ENCODE peak calls at places on chromosome 2, in six cellular contexts. One of them, this sample, is unnamed.

GRCh38 chr2:229445013-229445412 is 173.9 kb upstream of the PID1 start:
- DNase-seq in thoracic aorta: peak
- DNase-seq in adipocyte: peak
- DNase-seq in EH: peak
- DNase-seq in DMS153: no peak
- DNase-seq in activated gamma-delta T cell: no peak
- DNase-seq in this sample: no peak

GRCh38 chr2:197711576-197711975 is 6.4 kb downstream of the MARS2 start:
- DNase-seq in thoracic aorta: no peak
- DNase-seq in adipocyte: no peak
- DNase-seq in EH: peak
- DNase-seq in DMS153: no peak
- DNase-seq in activated gamma-delta T cell: no peak
- DNase-seq in this sample: no peak

GRCh38 chr2:235439959-235440662 is 53.7 kb upstream of the AGAP1 start:
- DNase-seq in thoracic aorta: no peak
- DNase-seq in adipocyte: no peak
- DNase-seq in EH: no peak
- DNase-seq in DMS153: no peak
- DNase-seq in activated gamma-delta T cell: no peak
- DNase-seq in this sample: no peak

GRCh38 chr2:157304811-157305712 is 20.6 kb downstream of the ERMN start:
- DNase-seq in thoracic aorta: no peak
- DNase-seq in adipocyte: peak
- DNase-seq in EH: peak
- DNase-seq in DMS153: no peak
- DNase-seq in activated gamma-delta T cell: no peak
- DNase-seq in this sample: no peak

GRCh38 chr2:19540739-19541503 is 182.5 kb upstream of the OSR1 start:
- DNase-seq in thoracic aorta: no peak
- DNase-seq in adipocyte: peak
- DNase-seq in EH: peak
- DNase-seq in DMS153: no peak
- DNase-seq in activated gamma-delta T cell: no peak
- DNase-seq in this sample: no peak

GRCh38 chr2:177400337-177400923 is 7.9 kb downstream of the AGPS start:
- DNase-seq in thoracic aorta: no peak
- DNase-seq in adipocyte: no peak
- DNase-seq in EH: no peak
- DNase-seq in DMS153: no peak
- DNase-seq in activated gamma-delta T cell: no peak
- DNase-seq in this sample: no peak

GRCh38 chr2:176328149-176328548 is 58.9 kb downstream of the MTX2 start:
- DNase-seq in thoracic aorta: no peak
- DNase-seq in adipocyte: no peak
- DNase-seq in EH: no peak
- DNase-seq in DMS153: no peak
- DNase-seq in activated gamma-delta T cell: no peak
- DNase-seq in this sample: no peak

GRCh38 chr2:113284481-113284880 is 5.8 kb upstream of the PAX8 start:
- DNase-seq in thoracic aorta: no peak
- DNase-seq in adipocyte: peak
- DNase-seq in EH: peak
- DNase-seq in DMS153: no peak
- DNase-seq in activated gamma-delta T cell: no peak
- DNase-seq in this sample: no peak

GRCh38 chr2:176081993-176082884 is 1.5 kb downstream of the EVX2 start:
- DNase-seq in thoracic aorta: no peak
- DNase-seq in adipocyte: no peak
- DNase-seq in EH: no peak
- DNase-seq in DMS153: no peak
- DNase-seq in activated gamma-delta T cell: no peak
- DNase-seq in this sample: no peak

GRCh38 chr2:222427606-222428320 is 3.4 kb downstream of the SGPP2 start:
- DNase-seq in thoracic aorta: no peak
- DNase-seq in adipocyte: no peak
- DNase-seq in EH: no peak
- DNase-seq in DMS153: no peak
- DNase-seq in activated gamma-delta T cell: no peak
- DNase-seq in this sample: no peak

GRCh38 chr2:211673054-211673628 is 865.5 kb downstream of the ERBB4 start:
- DNase-seq in thoracic aorta: no peak
- DNase-seq in adipocyte: no peak
- DNase-seq in EH: no peak
- DNase-seq in DMS153: no peak
- DNase-seq in activated gamma-delta T cell: no peak
- DNase-seq in this sample: no peak

GRCh38 chr2:216862628-216863027 is 2.8 kb upstream of the TNP1 start:
- DNase-seq in thoracic aorta: no peak
- DNase-seq in adipocyte: no peak
- DNase-seq in EH: no peak
- DNase-seq in DMS153: peak
- DNase-seq in activated gamma-delta T cell: no peak
- DNase-seq in this sample: no peak

GRCh38 chr2:109595644-109596043 is 18.1 kb downstream of the SEPTIN10 start:
- DNase-seq in thoracic aorta: no peak
- DNase-seq in adipocyte: no peak
- DNase-seq in EH: no peak
- DNase-seq in DMS153: no peak
- DNase-seq in activated gamma-delta T cell: no peak
- DNase-seq in this sample: no peak

GRCh38 chr2:96521219-96521618 is 15.3 kb upstream of the ARID5A start:
- DNase-seq in thoracic aorta: no peak
- DNase-seq in adipocyte: no peak
- DNase-seq in EH: no peak
- DNase-seq in DMS153: no peak
- DNase-seq in activated gamma-delta T cell: no peak
- DNase-seq in this sample: no peak

GRCh38 chr2:222878284-222878876 is 17.5 kb downstream of the ACSL3 start:
- DNase-seq in thoracic aorta: no peak
- DNase-seq in adipocyte: no peak
- DNase-seq in EH: no peak
- DNase-seq in DMS153: no peak
- DNase-seq in activated gamma-delta T cell: no peak
- DNase-seq in this sample: no peak

GRCh38 chr2:44952806-44953685 is 11.5 kb downstream of the SIX3 start:
- DNase-seq in thoracic aorta: no peak
- DNase-seq in adipocyte: no peak
- DNase-seq in EH: no peak
- DNase-seq in DMS153: no peak
- DNase-seq in activated gamma-delta T cell: no peak
- DNase-seq in this sample: no peak

GRCh38 chr2:158395166-158395565 is 61.4 kb downstream of the CCDC148 start:
- DNase-seq in thoracic aorta: no peak
- DNase-seq in adipocyte: peak
- DNase-seq in EH: peak
- DNase-seq in DMS153: no peak
- DNase-seq in activated gamma-delta T cell: no peak
- DNase-seq in this sample: no peak

GRCh38 chr2:21812766-21813165 is 689.0 kb downstream of the TDRD15 start:
- DNase-seq in thoracic aorta: no peak
- DNase-seq in adipocyte: no peak
- DNase-seq in EH: peak
- DNase-seq in DMS153: no peak
- DNase-seq in activated gamma-delta T cell: no peak
- DNase-seq in this sample: no peak

GRCh38 chr2:222298311-222299150 is at the start of gene PAX3:
- DNase-seq in thoracic aorta: no peak
- DNase-seq in adipocyte: peak
- DNase-seq in EH: peak
- DNase-seq in DMS153: peak
- DNase-seq in activated gamma-delta T cell: no peak
- DNase-seq in this sample: no peak

GRCh38 chr2:314561-315336 is 26.9 kb upstream of the ALKAL2 start:
- DNase-seq in thoracic aorta: no peak
- DNase-seq in adipocyte: no peak
- DNase-seq in EH: no peak
- DNase-seq in DMS153: no peak
- DNase-seq in activated gamma-delta T cell: no peak
- DNase-seq in this sample: no peak

GRCh38 chr2:110858993-110859770 is 126.8 kb downstream of the ACOXL start:
- DNase-seq in thoracic aorta: no peak
- DNase-seq in adipocyte: no peak
- DNase-seq in EH: no peak
- DNase-seq in DMS153: no peak
- DNase-seq in activated gamma-delta T cell: no peak
- DNase-seq in this sample: no peak

GRCh38 chr2:54634564-54635511 is 88.6 kb upstream of the EML6 start:
- DNase-seq in thoracic aorta: no peak
- DNase-seq in adipocyte: peak
- DNase-seq in EH: peak
- DNase-seq in DMS153: no peak
- DNase-seq in activated gamma-delta T cell: no peak
- DNase-seq in this sample: no peak

GRCh38 chr2:101653469-101653868 is 44.0 kb upstream of the MAP4K4 start:
- DNase-seq in thoracic aorta: no peak
- DNase-seq in adipocyte: no peak
- DNase-seq in EH: no peak
- DNase-seq in DMS153: no peak
- DNase-seq in activated gamma-delta T cell: no peak
- DNase-seq in this sample: no peak

GRCh38 chr2:133863106-133863800 is 295.0 kb upstream of the NCKAP5 start:
- DNase-seq in thoracic aorta: no peak
- DNase-seq in adipocyte: no peak
- DNase-seq in EH: no peak
- DNase-seq in DMS153: no peak
- DNase-seq in activated gamma-delta T cell: no peak
- DNase-seq in this sample: no peak

GRCh38 chr2:196233033-196233807 is 61.8 kb upstream of the STK17B start:
- DNase-seq in thoracic aorta: no peak
- DNase-seq in adipocyte: peak
- DNase-seq in EH: peak
- DNase-seq in DMS153: no peak
- DNase-seq in activated gamma-delta T cell: no peak
- DNase-seq in this sample: no peak

GRCh38 chr2:20453087-20453486 is 6.2 kb downstream of the RHOB start:
- DNase-seq in thoracic aorta: no peak
- DNase-seq in adipocyte: no peak
- DNase-seq in EH: no peak
- DNase-seq in DMS153: no peak
- DNase-seq in activated gamma-delta T cell: no peak
- DNase-seq in this sample: no peak

GRCh38 chr2:136139601-136140000 is 21.7 kb upstream of the CXCR4 start:
- DNase-seq in thoracic aorta: no peak
- DNase-seq in adipocyte: no peak
- DNase-seq in EH: no peak
- DNase-seq in DMS153: no peak
- DNase-seq in activated gamma-delta T cell: no peak
- DNase-seq in this sample: no peak

GRCh38 chr2:236366406-236366805 is 102.2 kb upstream of the ASB18 start:
- DNase-seq in thoracic aorta: no peak
- DNase-seq in adipocyte: no peak
- DNase-seq in EH: no peak
- DNase-seq in DMS153: no peak
- DNase-seq in activated gamma-delta T cell: no peak
- DNase-seq in this sample: no peak

GRCh38 chr2:216478151-216478550 is 20.5 kb upstream of the RPL37A start:
- DNase-seq in thoracic aorta: no peak
- DNase-seq in adipocyte: peak
- DNase-seq in EH: peak
- DNase-seq in DMS153: no peak
- DNase-seq in activated gamma-delta T cell: no peak
- DNase-seq in this sample: no peak

GRCh38 chr2:233209117-233209977 is 42.1 kb upstream of the ATG16L1 start:
- DNase-seq in thoracic aorta: no peak
- DNase-seq in adipocyte: no peak
- DNase-seq in EH: peak
- DNase-seq in DMS153: no peak
- DNase-seq in activated gamma-delta T cell: no peak
- DNase-seq in this sample: no peak

GRCh38 chr2:182436252-182436651 is 9.4 kb upstream of the PDE1A start:
- DNase-seq in thoracic aorta: no peak
- DNase-seq in adipocyte: no peak
- DNase-seq in EH: no peak
- DNase-seq in DMS153: no peak
- DNase-seq in activated gamma-delta T cell: no peak
- DNase-seq in this sample: no peak

GRCh38 chr2:155294358-155294757 is 595.9 kb downstream of the KCNJ3 start:
- DNase-seq in thoracic aorta: no peak
- DNase-seq in adipocyte: no peak
- DNase-seq in EH: no peak
- DNase-seq in DMS153: no peak
- DNase-seq in activated gamma-delta T cell: no peak
- DNase-seq in this sample: no peak

GRCh38 chr2:46888421-46888952 is 27.1 kb downstream of the MCFD2 start:
- DNase-seq in thoracic aorta: no peak
- DNase-seq in adipocyte: no peak
- DNase-seq in EH: peak
- DNase-seq in DMS153: no peak
- DNase-seq in activated gamma-delta T cell: no peak
- DNase-seq in this sample: no peak

GRCh38 chr2:238585836-238586821 is 159.4 kb downstream of the ASB1 start:
- DNase-seq in thoracic aorta: no peak
- DNase-seq in adipocyte: no peak
- DNase-seq in EH: no peak
- DNase-seq in DMS153: no peak
- DNase-seq in activated gamma-delta T cell: no peak
- DNase-seq in this sample: no peak

GRCh38 chr2:54763636-54764291 is 40.3 kb downstream of the EML6 start:
- DNase-seq in thoracic aorta: no peak
- DNase-seq in adipocyte: no peak
- DNase-seq in EH: no peak
- DNase-seq in DMS153: no peak
- DNase-seq in activated gamma-delta T cell: no peak
- DNase-seq in this sample: no peak

GRCh38 chr2:217695033-217695520 is 307.7 kb downstream of the TNS1 start:
- DNase-seq in thoracic aorta: no peak
- DNase-seq in adipocyte: peak
- DNase-seq in EH: peak
- DNase-seq in DMS153: no peak
- DNase-seq in activated gamma-delta T cell: no peak
- DNase-seq in this sample: no peak

GRCh38 chr2:74390601-74391000 is 10.5 kb upstream of the DCTN1 start:
- DNase-seq in thoracic aorta: no peak
- DNase-seq in adipocyte: peak
- DNase-seq in EH: no peak
- DNase-seq in DMS153: no peak
- DNase-seq in activated gamma-delta T cell: no peak
- DNase-seq in this sample: no peak

GRCh38 chr2:106562232-106562631 is 75.1 kb downstream of the CD8B2 start:
- DNase-seq in thoracic aorta: no peak
- DNase-seq in adipocyte: peak
- DNase-seq in EH: no peak
- DNase-seq in DMS153: no peak
- DNase-seq in activated gamma-delta T cell: no peak
- DNase-seq in this sample: no peak

GRCh38 chr2:221649045-221649444 is 76.9 kb upstream of the EPHA4 start:
- DNase-seq in thoracic aorta: peak
- DNase-seq in adipocyte: peak
- DNase-seq in EH: peak
- DNase-seq in DMS153: no peak
- DNase-seq in activated gamma-delta T cell: no peak
- DNase-seq in this sample: peak